ENCODE peak calls at places on chromosomes 1 and 21, in five cellular contexts. E is HepG2, T is H1, K is GM12878, Q is K562. R is an unnamed sample.

GRCh38 chr1:104646233-104646632 is 896.5 kb downstream of the AMY1C start:
- DNase-seq in K (no peak), Q (no peak), T (no peak), E (no peak), R (no peak)

GRCh38 chr1:31939484-31940329 is 1.5 kb upstream of the PTP4A2 start:
- DNase-seq in E (peak), Q (peak), K (peak), T (peak), R (peak)

GRCh38 chr1:49229555-49229954 is 452.9 kb upstream of the BEND5 start:
- DNase-seq in Q (no peak), K (no peak), T (no peak), E (no peak), R (no peak)

GRCh38 chr1:87449348-87449963 is 120.8 kb downstream of the LMO4 start:
- DNase-seq in T (no peak), K (peak), E (no peak), Q (no peak), R (no peak)

GRCh38 chr1:53349369-53349705 is 21.5 kb upstream of the LRP8 start:
- DNase-seq in Q (no peak), T (peak), K (no peak), E (no peak), R (no peak)

GRCh38 chr1:204826970-204827369 is 43.7 kb upstream of the NFASC start:
- DNase-seq in E (peak), Q (peak), K (no peak), T (peak), R (no peak)

GRCh38 chr21:16821588-16821987 is 691.3 kb upstream of the CXADR start:
- DNase-seq in E (no peak), K (no peak), Q (no peak), T (no peak), R (no peak)

GRCh38 chr1:162193815-162194214 is 124.3 kb downstream of the NOS1AP start:
- DNase-seq in T (no peak), Q (no peak), E (no peak), K (no peak), R (no peak)

GRCh38 chr1:77540501-77541161 is 141.8 kb downstream of the ZZZ3 start:
- DNase-seq in T (no peak), Q (no peak), K (no peak), E (no peak), R (no peak)

GRCh38 chr1:100536031-100536430 is 1.9 kb upstream of the GPR88 start:
- DNase-seq in Q (no peak), T (no peak), E (no peak), K (peak), R (no peak)

GRCh38 chr1:13930151-13930550 is 230.2 kb downstream of the PRDM2 start:
- DNase-seq in Q (peak), T (peak), E (peak), K (no peak), R (peak)

GRCh38 chr1:225735252-225736149 is 42.1 kb upstream of the SRP9 start:
- DNase-seq in K (no peak), T (no peak), Q (no peak), E (peak), R (peak)

GRCh38 chr21:33712022-33712803 is 69.9 kb downstream of the ITSN1 start:
- DNase-seq in Q (no peak), K (no peak), E (no peak), T (no peak), R (no peak)

GRCh38 chr1:183419399-183419798 is 1.2 kb upstream of the NMNAT2 start:
- DNase-seq in K (no peak), E (no peak), Q (no peak), T (no peak), R (no peak)

GRCh38 chr1:95118019-95118499 is 904 bp downstream of the TLCD4 start:
- DNase-seq in E (no peak), Q (no peak), K (no peak), T (no peak), R (no peak)

GRCh38 chr1:28815533-28815932 is 3.6 kb downstream of the OPRD1 start:
- DNase-seq in K (no peak), Q (no peak), T (no peak), E (no peak), R (peak)

GRCh38 chr1:26027716-26028489 is 6.3 kb downstream of the EXTL1 start:
- DNase-seq in K (no peak), T (no peak), Q (peak), E (no peak), R (no peak)

GRCh38 chr1:25676488-25676887 is 59.9 kb downstream of the MAN1C1 start:
- DNase-seq in Q (no peak), T (no peak), E (no peak), K (no peak), R (no peak)

GRCh38 chr1:227417622-227418245 is 99.4 kb upstream of the CDC42BPA start:
- DNase-seq in E (no peak), Q (no peak), K (no peak), T (no peak), R (no peak)

GRCh38 chr1:7410156-7410555 is 360.9 kb upstream of the VAMP3 start:
- DNase-seq in E (no peak), T (peak), K (no peak), Q (no peak), R (no peak)

GRCh38 chr1:6105218-6105679 is 59.6 kb downstream of the KCNAB2 start:
- DNase-seq in E (no peak), Q (no peak), K (no peak), T (no peak), R (no peak)

GRCh38 chr1:234262007-234262753 is 111.1 kb upstream of the COA6 start:
- DNase-seq in Q (no peak), E (no peak), K (no peak), T (no peak), R (no peak)

GRCh38 chr1:17582124-17582768 is 42.7 kb downstream of the ARHGEF10L start:
- DNase-seq in E (no peak), T (no peak), K (no peak), Q (no peak), R (no peak)

GRCh38 chr1:93641527-93641926 is 40.1 kb downstream of the BCAR3 start:
- DNase-seq in E (no peak), K (no peak), T (no peak), Q (no peak), R (no peak)

GRCh38 chr1:108057536-108057935 is 92.6 kb upstream of the VAV3 start:
- DNase-seq in Q (no peak), T (no peak), E (no peak), K (no peak), R (no peak)

GRCh38 chr1:28115267-28115666 is 26.9 kb upstream of the EYA3 start:
- DNase-seq in K (peak), T (no peak), E (no peak), Q (no peak), R (no peak)

GRCh38 chr1:234722904-234723588 is 113.1 kb upstream of the IRF2BP2 start:
- DNase-seq in T (no peak), Q (peak), E (peak), K (no peak), R (peak)

GRCh38 chr21:42556476-42556875 is 42.8 kb downstream of the SLC37A1 start:
- DNase-seq in Q (no peak), E (no peak), T (no peak), K (no peak), R (no peak)

GRCh38 chr1:65525297-65526048 is 105.0 kb downstream of the LEPR start:
- DNase-seq in E (no peak), Q (peak), K (no peak), T (peak), R (peak)

GRCh38 chr1:118360817-118361216 is 175.8 kb upstream of the SPAG17 start:
- DNase-seq in Q (no peak), K (no peak), T (no peak), E (no peak), R (no peak)

GRCh38 chr1:7583291-7584096 is 187.6 kb upstream of the VAMP3 start:
- DNase-seq in E (no peak), K (no peak), T (no peak), Q (no peak), R (no peak)

GRCh38 chr1:229696385-229696784 is 70.3 kb downstream of the URB2 start:
- DNase-seq in K (peak), E (no peak), T (no peak), Q (no peak), R (no peak)

GRCh38 chr1:248686815-248687214 is 15.8 kb downstream of the OR14I1 start:
- DNase-seq in T (no peak), Q (no peak), E (no peak), K (peak), R (peak)

GRCh38 chr1:24929876-24930702 is at the start of gene RUNX3:
- DNase-seq in Q (peak), T (peak), K (peak), E (no peak), R (peak)

GRCh38 chr1:46137901-46138300 is 5.5 kb upstream of the PIK3R3 start:
- DNase-seq in E (no peak), T (no peak), Q (no peak), K (no peak), R (no peak)

GRCh38 chr1:76285578-76286135 is 211.1 kb downstream of the ST6GALNAC3 start:
- DNase-seq in K (no peak), T (no peak), E (no peak), Q (no peak), R (peak)

GRCh38 chr1:92965003-92965402 is 3.7 kb upstream of the DIPK1A start:
- DNase-seq in Q (no peak), K (no peak), T (no peak), E (no peak), R (no peak)

GRCh38 chr21:21268061-21268471 is 269.9 kb downstream of the NCAM2 start:
- DNase-seq in E (no peak), T (no peak), K (no peak), Q (peak), R (no peak)

GRCh38 chr1:2611034-2611501 is 21.7 kb downstream of the MMEL1 start:
- DNase-seq in K (no peak), T (peak), E (no peak), Q (peak), R (peak)
- TF ChIP-seq TAF1 in K (no peak), T (no peak), E (no peak), Q (no peak), R (no peak)

GRCh38 chr1:22772054-22772453 is 61.4 kb downstream of the EPHB2 start:
- DNase-seq in K (no peak), Q (no peak), E (no peak), T (no peak), R (no peak)
- H3K27ac ChIP-seq in K (no peak), Q (no peak), E (no peak), T (no peak), R (no peak)

DNA sequence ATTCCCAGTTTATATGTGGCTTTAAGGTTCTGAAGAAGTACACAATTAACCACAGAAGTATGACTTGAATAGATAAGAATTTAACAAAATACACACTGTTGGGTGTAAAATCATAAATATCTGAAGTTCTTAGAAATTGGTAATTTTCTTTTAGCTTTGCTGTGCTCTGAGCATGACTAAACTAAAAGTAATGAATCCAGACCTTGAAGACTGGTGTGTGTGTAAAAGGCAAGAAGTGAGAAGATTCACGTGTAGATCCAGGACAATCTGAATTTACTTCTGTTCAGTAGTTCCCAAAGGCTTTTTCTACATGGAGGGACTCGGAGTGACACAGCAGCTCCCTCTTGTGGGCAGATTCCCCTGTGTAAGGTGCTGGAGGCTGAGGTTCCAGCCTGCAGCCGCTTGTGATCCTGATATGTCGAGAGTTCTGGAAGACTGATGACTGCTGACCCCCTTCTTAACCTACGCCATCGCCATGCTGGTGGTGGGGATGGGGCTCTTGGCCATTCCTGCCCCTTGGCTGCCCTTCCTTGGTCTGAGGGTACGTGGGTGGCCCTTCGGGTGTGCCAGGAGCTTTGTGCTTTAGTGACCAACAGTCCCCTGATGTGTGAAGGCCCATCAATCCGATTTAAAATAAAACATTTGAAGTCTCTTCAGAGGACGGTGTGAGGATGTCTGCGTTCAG is 62.7 kb downstream of the ADARB1 start:
- DNase-seq in T (peak), E (peak), Q (peak), K (no peak), R (peak)
- TF ChIP-seq TAF1 in T (no peak), E (no peak), Q (no peak), K (no peak), R (no peak)

GRCh38 chr1:2113620-2114135 is 63.5 kb downstream of the PRKCZ start:
- DNase-seq in T (no peak), E (no peak), Q (no peak), K (no peak), R (no peak)

GRCh38 chr1:2112280-2112701 is 62.1 kb downstream of the PRKCZ start:
- DNase-seq in E (no peak), K (peak), Q (no peak), T (no peak), R (no peak)

GRCh38 chr1:2111674-2112035 is 61.4 kb downstream of the PRKCZ start:
- DNase-seq in Q (no peak), E (no peak), T (no peak), K (no peak), R (no peak)

GRCh38 chr1:2115922-2116341 is 65.7 kb downstream of the PRKCZ start:
- DNase-seq in K (no peak), T (peak), E (no peak), Q (no peak), R (no peak)

GRCh38 chr1:2115008-2115921 is 65.1 kb downstream of the PRKCZ start:
- DNase-seq in Q (no peak), E (no peak), T (no peak), K (no peak), R (no peak)
- H3K27ac ChIP-seq in Q (no peak), E (no peak), T (no peak), K (no peak), R (no peak)

GRCh38 chr21:34911360-34911759 is 137.7 kb downstream of the RUNX1 start:
- DNase-seq in Q (no peak), E (no peak), T (no peak), K (no peak), R (no peak)

GRCh38 chr21:34914239-34914638 is 134.9 kb downstream of the RUNX1 start:
- DNase-seq in K (no peak), E (no peak), T (no peak), Q (no peak), R (no peak)

GRCh38 chr21:34915364-34915834 is 133.7 kb downstream of the RUNX1 start:
- DNase-seq in E (no peak), K (no peak), T (no peak), Q (no peak), R (no peak)

GRCh38 chr21:34912022-34912933 is 136.8 kb downstream of the RUNX1 start:
- DNase-seq in K (no peak), Q (no peak), E (no peak), T (no peak), R (no peak)

GRCh38 chr21:34913786-34914185 is 135.3 kb downstream of the RUNX1 start:
- DNase-seq in K (no peak), T (no peak), E (no peak), Q (no peak), R (no peak)
- TF ChIP-seq TAF1 in K (no peak), T (no peak), E (no peak), Q (no peak), R (no peak)